ENCODE peak calls at places on chromosomes 16 and 17, in seven cellular contexts. One of them, this sample, is unnamed.

GRCh38 chr16:2586901-2587480 is 49.2 kb downstream of the PDPK1 start:
- DNase-seq in head of caudate nucleus: no peak
- DNase-seq in GM12878: no peak
- DNase-seq in body of pancreas: no peak
- DNase-seq in dorsolateral prefrontal cortex: peak
- DNase-seq in A549: no peak
- DNase-seq in chondrocyte: peak
- DNase-seq in this sample: no peak

GRCh38 chr16:72468582-72468981 is 296.6 kb upstream of the PMFBP1 start:
- DNase-seq in head of caudate nucleus: no peak
- DNase-seq in GM12878: no peak
- DNase-seq in body of pancreas: no peak
- DNase-seq in dorsolateral prefrontal cortex: no peak
- DNase-seq in A549: no peak
- DNase-seq in chondrocyte: no peak
- DNase-seq in this sample: no peak

GRCh38 chr17:75643033-75644017 is 10.1 kb downstream of the SMIM5 start:
- DNase-seq in head of caudate nucleus: no peak
- DNase-seq in GM12878: no peak
- DNase-seq in body of pancreas: no peak
- DNase-seq in dorsolateral prefrontal cortex: no peak
- DNase-seq in A549: no peak
- DNase-seq in chondrocyte: no peak
- DNase-seq in this sample: no peak

GRCh38 chr17:57523926-57524634 is 221.0 kb downstream of the CCDC182 start:
- DNase-seq in head of caudate nucleus: peak
- DNase-seq in GM12878: no peak
- DNase-seq in body of pancreas: peak
- DNase-seq in dorsolateral prefrontal cortex: no peak
- DNase-seq in A549: peak
- DNase-seq in chondrocyte: no peak
- DNase-seq in this sample: no peak

GRCh38 chr16:67364610-67365256 is 28.6 kb downstream of the TPPP3 start:
- DNase-seq in head of caudate nucleus: no peak
- DNase-seq in GM12878: no peak
- DNase-seq in body of pancreas: no peak
- DNase-seq in dorsolateral prefrontal cortex: no peak
- DNase-seq in A549: no peak
- DNase-seq in chondrocyte: no peak
- DNase-seq in this sample: no peak

GRCh38 chr17:61494325-61495160 is 42.3 kb downstream of the TBX4 start:
- DNase-seq in head of caudate nucleus: no peak
- DNase-seq in GM12878: no peak
- DNase-seq in body of pancreas: no peak
- DNase-seq in dorsolateral prefrontal cortex: no peak
- DNase-seq in A549: no peak
- DNase-seq in chondrocyte: no peak
- DNase-seq in this sample: no peak

GRCh38 chr17:40417258-40417608 is 463 bp downstream of the TOP2A start:
- DNase-seq in head of caudate nucleus: no peak
- DNase-seq in GM12878: no peak
- DNase-seq in body of pancreas: no peak
- DNase-seq in dorsolateral prefrontal cortex: no peak
- DNase-seq in A549: peak
- DNase-seq in chondrocyte: no peak
- DNase-seq in this sample: no peak

GRCh38 chr17:56038136-56038535 is 115.1 kb upstream of the ANKFN1 start:
- DNase-seq in head of caudate nucleus: no peak
- DNase-seq in GM12878: no peak
- DNase-seq in body of pancreas: no peak
- DNase-seq in dorsolateral prefrontal cortex: no peak
- DNase-seq in A549: no peak
- DNase-seq in chondrocyte: no peak
- DNase-seq in this sample: no peak

GRCh38 chr17:10069301-10069700 is 129.1 kb downstream of the GAS7 start:
- DNase-seq in head of caudate nucleus: no peak
- DNase-seq in GM12878: no peak
- DNase-seq in body of pancreas: peak
- DNase-seq in dorsolateral prefrontal cortex: no peak
- DNase-seq in A549: no peak
- DNase-seq in chondrocyte: no peak
- DNase-seq in this sample: no peak

This sample was measured in SIG-M5.